ENCODE peak calls at places on chromosomes 5 and 9, in six cellular contexts. H is A549; S is colonic mucosa; E is pancreas; N is CD8-positive, alpha-beta memory T cell; M is tibial artery. P is an unnamed sample.
A peak's percentile ranks its signal among the peaks of the same experiment; 100 is the strongest.

GRCh38 chr5:124289122-124289521 is 457.3 kb downstream of the ZNF608 start:
- DNase-seq in M (peak; percentile 29), E (peak; percentile 81), H (no peak), N (no peak), S (peak; percentile 26), P (peak; percentile 53)

GRCh38 chr9:128911529-128912035 is 9.2 kb upstream of the PHYHD1 start:
- DNase-seq in E (no peak), H (peak; percentile 36), N (no peak), S (no peak), M (peak; percentile 66), P (no peak)

GRCh38 chr9:96163712-96164111 is 138.3 kb downstream of the HSD17B3 start:
- DNase-seq in S (no peak), E (no peak), H (no peak), M (no peak), N (no peak), P (no peak)

GRCh38 chr9:138076650-138077009 is 199.0 kb downstream of the CACNA1B start:
- DNase-seq in S (no peak), H (no peak), N (no peak), E (no peak), M (no peak), P (no peak)

GRCh38 chr9:130845901-130846381 is 10.9 kb downstream of the ABL1 start:
- DNase-seq in N (no peak), M (no peak), E (no peak), S (no peak), H (peak; percentile 23), P (no peak)

GRCh38 chr9:137053944-137054931 is at the start of gene ENTPD2:
- DNase-seq in M (no peak), N (peak; percentile 48), H (no peak), S (peak; percentile 86), E (peak; percentile 78), P (peak; percentile 85)

GRCh38 chr9:115411993-115412452 is 294.1 kb upstream of the TNC start:
- DNase-seq in M (no peak), N (no peak), H (no peak), S (no peak), E (no peak), P (no peak)

GRCh38 chr9:81636280-81636653 is 53.1 kb downstream of the TLE1 start:
- DNase-seq in N (no peak), H (no peak), M (no peak), E (no peak), S (no peak), P (no peak)

GRCh38 chr5:140182803-140183367 is 7.9 kb downstream of the CYSTM1 start:
- DNase-seq in H (no peak), E (no peak), N (no peak), M (peak; percentile 43), S (peak; percentile 64), P (no peak)

GRCh38 chr5:144191998-144192397 is 21.3 kb downstream of the KCTD16 start:
- DNase-seq in H (peak; percentile 49), E (no peak), M (no peak), N (peak; percentile 17), S (no peak), P (no peak)

GRCh38 chr5:143186623-143187022 is 216.9 kb downstream of the NR3C1 start:
- DNase-seq in S (no peak), H (no peak), E (no peak), N (no peak), M (no peak), P (no peak)

GRCh38 chr5:82419559-82420332 is 141.6 kb upstream of the RPS23 start:
- DNase-seq in H (no peak), E (no peak), N (no peak), S (no peak), M (no peak), P (no peak)

GRCh38 chr5:60546157-60546556 is 153.8 kb downstream of the DEPDC1B start:
- DNase-seq in S (peak; percentile 21), H (no peak), M (no peak), N (no peak), E (no peak), P (no peak)

GRCh38 chr5:35826561-35826960 is 30.1 kb upstream of the IL7R start:
- DNase-seq in M (no peak), S (no peak), H (no peak), E (no peak), N (no peak), P (no peak)

GRCh38 chr9:6564868-6565267 is 80.7 kb downstream of the GLDC start:
- DNase-seq in H (no peak), E (no peak), S (no peak), N (no peak), M (peak; percentile 23), P (no peak)

GRCh38 chr5:80149161-80149609 is 106.7 kb downstream of the SERINC5 start:
- DNase-seq in S (no peak), E (no peak), M (no peak), N (no peak), H (no peak), P (no peak)

GRCh38 chr9:34633166-34633565 is 4.3 kb upstream of the ARID3C start:
- DNase-seq in E (no peak), S (no peak), M (no peak), H (no peak), N (no peak), P (no peak)

GRCh38 chr9:135655317-135656003 is 7.6 kb upstream of the LCN9 start:
- DNase-seq in M (no peak), N (no peak), E (no peak), S (no peak), H (no peak), P (no peak)

GRCh38 chr5:54774281-54775171 is 210.9 kb downstream of the ESM1 start:
- DNase-seq in S (peak; percentile 58), H (no peak), M (peak; percentile 83), E (no peak), N (no peak), P (peak; percentile 67)

GRCh38 chr5:124902097-124902821 is 155.8 kb upstream of the ZNF608 start:
- DNase-seq in M (peak; percentile 32), E (no peak), H (no peak), S (no peak), N (no peak), P (no peak)

GRCh38 chr5:51384281-51384840 is 1.1 kb downstream of the ISL1 start:
- DNase-seq in S (no peak), M (no peak), E (no peak), N (no peak), H (no peak), P (no peak)
- H3K4me3 ChIP-seq in S (no peak overlapping the region), M (no peak overlapping the region), E (no peak overlapping the region), N (no peak overlapping the region), H (no peak overlapping the region), P (peak overlapping the region; percentile 81)

DNA sequence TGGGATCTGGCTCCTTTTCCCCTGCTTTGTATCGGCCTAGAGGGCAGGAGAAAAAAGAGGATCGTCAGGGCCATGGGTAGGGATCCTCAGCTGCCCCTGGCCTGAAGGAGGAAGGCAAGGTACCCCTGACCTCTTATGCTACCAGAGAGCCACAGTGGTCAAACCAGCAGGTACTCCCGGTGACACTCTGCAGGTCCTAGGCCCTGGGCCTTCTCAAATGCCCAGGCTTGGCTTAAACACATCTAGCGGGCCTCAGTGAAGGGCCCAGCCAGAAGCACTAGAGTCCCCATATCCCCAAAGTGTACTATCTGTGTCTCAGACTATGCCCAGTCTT is 3.5 kb downstream of the IRF1 start:
- DNase-seq in M (no peak), H (no peak), S (peak; percentile 16), N (no peak), E (no peak), P (no peak)
- H3K4me3 ChIP-seq in M (no peak overlapping the region), H (no peak overlapping the region), S (peak overlapping the region; percentile 91), N (peak overlapping the region; percentile 88), E (no peak overlapping the region), P (peak overlapping the region; percentile 87)

DNA sequence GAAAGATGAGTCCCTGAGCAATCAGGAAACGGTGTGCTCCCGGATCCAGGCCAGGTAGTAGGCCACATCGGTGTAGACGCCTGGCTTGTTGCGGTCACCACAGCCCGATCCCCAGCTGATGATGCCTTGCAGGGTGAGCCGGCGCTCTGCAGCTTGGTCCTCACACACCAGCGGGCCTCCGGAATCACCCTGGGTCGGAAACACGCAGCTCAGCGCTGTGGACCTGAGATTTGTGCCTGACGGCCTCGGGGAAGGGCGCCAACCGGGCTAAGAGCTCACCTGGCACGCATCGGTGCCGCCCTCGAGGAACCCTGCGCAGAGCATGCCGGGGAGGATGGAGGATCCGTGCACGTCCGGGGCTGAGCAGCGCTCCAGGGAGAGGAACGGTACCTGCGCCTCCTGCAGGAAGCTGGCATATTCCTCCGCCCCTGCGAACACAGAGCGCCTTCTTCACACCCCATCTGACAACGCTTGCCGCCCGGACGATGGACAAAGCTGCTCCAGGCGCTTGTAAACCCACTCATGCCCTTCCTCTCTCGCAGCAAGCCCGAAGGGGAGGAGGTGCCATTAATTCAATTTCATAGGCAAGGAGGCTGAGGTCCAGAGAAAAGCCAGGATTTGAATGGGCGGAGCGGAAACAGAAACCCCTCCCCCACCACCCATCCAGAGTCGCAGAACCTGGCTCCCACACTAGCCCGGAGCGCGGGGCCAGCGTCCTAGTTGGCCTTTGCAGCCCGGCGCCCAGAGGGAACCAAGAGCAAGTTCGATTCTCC is 2.0 kb upstream of the PFN3 start:
- DNase-seq in S (peak; percentile 91), E (peak; percentile 75), M (no peak), H (peak; percentile 97), N (peak; percentile 47), P (peak; percentile 82)
- H3K4me3 ChIP-seq in S (peak overlapping the region; percentile 69), E (peak overlapping the region; percentile 65), M (no peak overlapping the region), H (peak overlapping the region; percentile 60), N (peak overlapping the region; percentile 69), P (no peak overlapping the region)

DNA sequence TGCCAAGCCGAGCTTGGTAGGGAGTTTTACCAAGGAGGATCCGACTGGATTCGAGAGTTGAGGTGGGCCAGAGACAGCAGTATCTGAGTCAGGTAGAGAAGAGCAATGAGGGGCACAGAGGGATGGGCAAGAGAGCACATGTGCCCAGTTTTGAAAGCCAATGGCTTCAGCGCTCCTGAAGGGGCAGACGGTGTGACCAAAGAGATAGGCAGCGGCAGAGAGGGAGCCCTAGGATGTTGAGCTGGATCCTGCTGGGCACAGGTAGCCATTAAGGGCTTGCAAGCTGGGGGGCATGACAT is 941 bp downstream of the FGFR4 start:
- DNase-seq in N (no peak), E (no peak), S (no peak), M (no peak), H (no peak), P (no peak)
- H3K4me3 ChIP-seq in N (peak overlapping the region; percentile 49), E (no peak overlapping the region), S (peak overlapping the region; percentile 54), M (no peak overlapping the region), H (peak overlapping the region; percentile 51), P (peak overlapping the region; percentile 50)

DNA sequence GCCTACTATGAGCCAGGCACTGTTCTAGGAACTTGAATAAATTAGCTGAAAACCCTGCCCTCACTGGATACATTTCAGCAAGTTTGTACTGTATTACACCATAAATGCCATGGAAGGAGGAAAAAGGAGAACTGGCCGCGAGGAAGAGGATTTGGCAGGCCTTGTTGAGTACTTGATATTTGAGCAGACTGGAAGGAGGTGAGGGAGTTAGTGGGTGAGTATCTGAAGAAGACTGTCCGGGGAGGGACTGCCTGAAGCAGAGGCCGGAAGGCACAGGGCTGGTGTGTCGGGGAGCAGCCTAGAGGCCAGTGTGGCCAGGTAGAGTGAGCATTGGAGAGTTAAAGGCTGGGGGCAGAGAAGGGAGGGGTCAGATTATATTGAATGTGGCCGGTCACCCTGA is 4.5 kb downstream of the SNX30 start:
- DNase-seq in H (no peak), M (no peak), E (no peak), N (no peak), S (peak; percentile 44), P (no peak)
- H3K4me3 ChIP-seq in H (no peak overlapping the region), M (no peak overlapping the region), E (no peak overlapping the region), N (no peak overlapping the region), S (no peak overlapping the region), P (no peak overlapping the region)